ENCODE peak calls at places on chromosomes 3 and 15, in nine cellular contexts. N is IMR-90, Q is pancreas, L is brain microvascular endothelial cell, C is Panc1, I is GM23338, Z is heart left ventricle, X is uterus, F is A549. Y is an unnamed sample.

GRCh38 chr15:63288778-63289378 is 11.5 kb downstream of the APH1B start:
- DNase-seq in Z (no peak), N (peak), Q (no peak), I (peak), L (no peak), F (peak), C (no peak), X (no peak), Y (peak)

GRCh38 chr3:50167782-50168317 is 12.7 kb downstream of the SEMA3F start:
- DNase-seq in C (no peak), Q (no peak), F (no peak), I (no peak), N (no peak), X (no peak), L (no peak), Z (no peak), Y (no peak)

GRCh38 chr3:122322095-122323075 is 2.7 kb upstream of the CSTA start:
- DNase-seq in N (no peak), F (no peak), Q (no peak), X (no peak), Z (no peak), L (no peak), I (no peak), C (no peak), Y (no peak)

GRCh38 chr3:13496879-13497278 is 16.8 kb downstream of the HDAC11 start:
- DNase-seq in L (no peak), F (no peak), N (no peak), C (no peak), I (no peak), Q (no peak), Z (no peak), X (no peak), Y (no peak)

GRCh38 chr15:60003243-60004018 is 680 bp upstream of the FOXB1 start:
- DNase-seq in Z (no peak), C (no peak), I (no peak), L (no peak), N (no peak), X (no peak), Q (no peak), F (no peak), Y (no peak)

GRCh38 chr3:159929181-159929893 is 59.3 kb upstream of the IL12A start:
- DNase-seq in Q (no peak), L (peak), I (peak), F (peak), C (no peak), Z (peak), N (peak), X (no peak), Y (peak)

GRCh38 chr3:57062119-57062631 is 1.7 kb downstream of the SPATA12 start:
- DNase-seq in C (no peak), X (no peak), L (no peak), I (peak), Q (no peak), F (no peak), N (no peak), Z (no peak), Y (no peak)

GRCh38 chr3:152346058-152346457 is 77.3 kb downstream of the MBNL1 start:
- DNase-seq in F (no peak), C (no peak), I (no peak), Q (no peak), Z (no peak), N (no peak), L (no peak), X (no peak), Y (no peak)

GRCh38 chr3:31472479-31473390 is 60.0 kb upstream of the STT3B start:
- DNase-seq in F (no peak), Q (no peak), X (no peak), L (peak), N (peak), Z (no peak), C (no peak), I (no peak), Y (no peak)

GRCh38 chr15:90301901-90302300 is 36.4 kb downstream of the NGRN start:
- DNase-seq in Z (no peak), N (no peak), X (no peak), I (no peak), C (no peak), F (no peak), Q (no peak), L (no peak), Y (no peak)

GRCh38 chr3:111735271-111735758 is 123.8 kb upstream of the PHLDB2 start:
- DNase-seq in Z (no peak), X (no peak), C (no peak), I (no peak), N (peak), Q (no peak), L (peak), F (peak), Y (peak)

GRCh38 chr3:106208979-106209378 is 340.2 kb upstream of the CBLB start:
- DNase-seq in C (no peak), N (peak), Q (no peak), Z (no peak), X (no peak), F (peak), L (peak), I (no peak), Y (no peak)

GRCh38 chr3:13513051-13513912 is 33.2 kb downstream of the HDAC11 start:
- DNase-seq in Q (no peak), Z (no peak), X (peak), I (peak), L (no peak), C (no peak), F (no peak), N (peak), Y (no peak)

GRCh38 chr3:49998326-49998725 is 58.4 kb downstream of the RBM6 start:
- DNase-seq in I (no peak), C (no peak), X (no peak), F (peak), N (peak), Z (no peak), L (peak), Q (no peak), Y (peak)

GRCh38 chr15:66170042-66170441 is 83.5 kb downstream of the MEGF11 start:
- DNase-seq in N (no peak), L (no peak), Q (no peak), I (no peak), F (no peak), X (no peak), C (no peak), Z (no peak), Y (no peak)

GRCh38 chr3:182516597-182517336 is 276.5 kb upstream of the ATP11B start:
- DNase-seq in Q (no peak), N (no peak), X (no peak), F (no peak), I (no peak), Z (no peak), L (no peak), C (no peak), Y (no peak)

GRCh38 chr15:78727561-78727960 is 83.7 kb downstream of the ADAMTS7 start:
- DNase-seq in I (peak), N (no peak), Q (no peak), L (peak), F (peak), C (no peak), X (no peak), Z (no peak), Y (no peak)

GRCh38 chr3:185656321-185656840 is 70.3 kb downstream of the SENP2 start:
- DNase-seq in Q (no peak), L (peak), F (no peak), Z (peak), C (no peak), X (peak), N (peak), I (no peak), Y (peak)

GRCh38 chr3:64097920-64098319 is 74.6 kb upstream of the PSMD6 start:
- DNase-seq in C (no peak), Z (no peak), L (no peak), I (no peak), N (no peak), X (no peak), F (no peak), Q (no peak), Y (no peak)

GRCh38 chr3:49415931-49416601 is 3.8 kb downstream of the TCTA start:
- DNase-seq in L (no peak), F (no peak), C (no peak), X (no peak), N (no peak), Q (no peak), Z (no peak), I (no peak), Y (no peak)

GRCh38 chr3:185721970-185722369 is 102.9 kb downstream of the IGF2BP2 start:
- DNase-seq in Z (no peak), N (no peak), C (no peak), X (no peak), F (no peak), I (no peak), Q (no peak), L (no peak), Y (no peak)

GRCh38 chr3:50095352-50095998 is 6.8 kb downstream of the RBM5 start:
- DNase-seq in Z (no peak), F (no peak), I (no peak), Q (no peak), L (no peak), C (no peak), X (no peak), N (peak), Y (no peak)

GRCh38 chr3:5149306-5149880 is 27.3 kb downstream of the ARL8B start:
- DNase-seq in C (no peak), Z (no peak), I (no peak), L (no peak), Q (no peak), X (no peak), N (no peak), F (no peak), Y (no peak)

GRCh38 chr3:117873236-117873635 is 1161.4 kb downstream of the IGSF11 start:
- DNase-seq in Q (peak), L (no peak), F (no peak), I (no peak), X (peak), C (no peak), Z (no peak), N (peak), Y (no peak)

GRCh38 chr3:187798531-187799520 is 53.6 kb upstream of the BCL6 start:
- DNase-seq in F (no peak), Q (no peak), I (no peak), X (no peak), Z (no peak), N (no peak), L (no peak), C (no peak), Y (no peak)

GRCh38 chr3:172317984-172318383 is 130.3 kb downstream of the GHSR start:
- DNase-seq in F (peak), Q (no peak), Z (peak), C (peak), N (peak), L (peak), I (no peak), X (peak), Y (peak)

GRCh38 chr15:45106002-45106790 is 7.8 kb downstream of the DUOX2 start:
- DNase-seq in X (no peak), Q (no peak), F (no peak), L (no peak), Z (no peak), C (no peak), N (no peak), I (no peak), Y (no peak)

GRCh38 chr3:126531051-126531330 is 7.0 kb downstream of the CHST13 start:
- DNase-seq in N (no peak), L (no peak), Q (no peak), C (no peak), I (no peak), X (no peak), Z (no peak), F (no peak), Y (no peak)

GRCh38 chr3:138009476-138010272 is at the start of gene CLDN18:
- DNase-seq in X (no peak), L (no peak), N (no peak), Q (no peak), Z (no peak), I (peak), C (no peak), F (no peak), Y (no peak)

GRCh38 chr3:3015472-3016089 is 94.6 kb downstream of the IL5RA start:
- DNase-seq in C (peak), N (peak), F (peak), Z (no peak), X (no peak), Q (no peak), I (peak), L (no peak), Y (no peak)

GRCh38 chr15:39312984-39313383 is 267.9 kb upstream of the THBS1 start:
- DNase-seq in F (peak), Z (peak), L (no peak), X (no peak), Q (no peak), C (no peak), N (no peak), I (peak), Y (no peak)

GRCh38 chr3:127096256-127097008 is 96.5 kb upstream of the PRR23E start:
- DNase-seq in Q (no peak), L (no peak), F (no peak), X (no peak), I (no peak), N (no peak), Z (no peak), C (no peak), Y (no peak)

GRCh38 chr3:46865546-46865945 is 2.3 kb upstream of the MYL3 start:
- DNase-seq in I (no peak), X (no peak), F (no peak), L (no peak), Q (peak), Z (peak), C (no peak), N (no peak), Y (no peak)

GRCh38 chr3:46866032-46866595 is 2.9 kb upstream of the MYL3 start:
- DNase-seq in Z (peak), N (no peak), C (no peak), L (no peak), F (no peak), Q (peak), I (no peak), X (no peak), Y (no peak)

GRCh38 chr3:46863261-46863782 is at the start of gene MYL3:
- DNase-seq in I (no peak), C (no peak), X (peak), F (no peak), L (no peak), Q (no peak), N (no peak), Z (peak), Y (no peak)

GRCh38 chr3:46864051-46864881 is 1.0 kb upstream of the MYL3 start:
- DNase-seq in Q (peak), I (no peak), L (no peak), N (no peak), Z (peak), X (no peak), F (no peak), C (no peak), Y (no peak)

GRCh38 chr3:46865034-46865507 is 1.8 kb upstream of the MYL3 start:
- DNase-seq in Z (peak), F (no peak), I (no peak), X (no peak), Q (peak), N (no peak), C (no peak), L (no peak), Y (no peak)
- H3K27ac ChIP-seq in Z (peak), F (no peak), I (no peak), X (no peak), Q (no peak), N (no peak), C (no peak), L (no peak), Y (peak)

GRCh38 chr3:16906679-16907078 is 21.9 kb downstream of the PLCL2 start:
- DNase-seq in X (no peak), N (peak), L (no peak), F (peak), Q (no peak), Z (no peak), C (no peak), I (no peak), Y (no peak)
- TF ChIP-seq CTCF in X (no peak), N (no peak), L (no peak), F (no peak), Q (no peak), Z (no peak), C (no peak), I (no peak), Y (no peak)

GRCh38 chr3:98906230-98906629 is 4.7 kb upstream of the DCBLD2 start:
- DNase-seq in C (no peak), L (peak), F (no peak), X (no peak), Q (no peak), N (peak), Z (no peak), I (no peak), Y (peak)
- H3K27ac ChIP-seq in C (no peak), L (peak), F (peak), X (peak), Q (no peak), N (peak), Z (no peak), I (no peak), Y (peak)

DNA sequence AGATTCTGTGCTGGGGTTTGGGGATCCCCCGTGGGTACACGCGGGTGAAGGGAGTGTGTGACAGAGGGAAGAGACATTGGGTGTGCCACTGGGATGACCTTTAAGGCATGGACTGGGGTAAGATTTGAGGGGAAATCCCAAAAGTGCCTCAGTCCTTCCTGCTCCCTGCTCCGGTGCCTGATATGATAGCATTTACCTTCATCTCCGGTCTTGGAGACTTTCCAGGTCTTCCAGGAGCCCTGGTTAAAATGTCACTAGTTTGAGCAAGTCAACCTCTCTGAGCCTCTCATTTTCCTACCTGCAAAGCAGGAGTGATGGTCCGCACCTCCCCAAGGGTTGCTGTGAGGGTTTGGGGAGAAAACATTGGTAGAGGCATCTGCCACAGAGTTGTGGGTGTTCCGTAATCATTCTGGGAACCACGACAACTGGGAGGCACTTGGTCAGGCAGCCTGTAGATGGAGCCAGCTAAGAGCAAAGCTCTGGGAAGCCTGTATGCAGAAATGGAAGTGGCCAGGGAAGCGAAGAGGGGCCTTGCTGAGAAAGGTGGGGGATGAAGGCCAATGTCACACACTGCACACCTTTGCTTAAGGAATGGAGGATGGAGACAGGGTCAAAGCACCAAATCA is 33.9 kb upstream of the KIF23 start:
- DNase-seq in Q (no peak), I (peak), L (peak), Z (no peak), N (peak), C (no peak), F (peak), X (no peak), Y (no peak)
- TF ChIP-seq CTCF in Q (no peak), I (peak), L (peak), Z (no peak), N (peak), C (no peak), F (peak), X (no peak), Y (no peak)

DNA sequence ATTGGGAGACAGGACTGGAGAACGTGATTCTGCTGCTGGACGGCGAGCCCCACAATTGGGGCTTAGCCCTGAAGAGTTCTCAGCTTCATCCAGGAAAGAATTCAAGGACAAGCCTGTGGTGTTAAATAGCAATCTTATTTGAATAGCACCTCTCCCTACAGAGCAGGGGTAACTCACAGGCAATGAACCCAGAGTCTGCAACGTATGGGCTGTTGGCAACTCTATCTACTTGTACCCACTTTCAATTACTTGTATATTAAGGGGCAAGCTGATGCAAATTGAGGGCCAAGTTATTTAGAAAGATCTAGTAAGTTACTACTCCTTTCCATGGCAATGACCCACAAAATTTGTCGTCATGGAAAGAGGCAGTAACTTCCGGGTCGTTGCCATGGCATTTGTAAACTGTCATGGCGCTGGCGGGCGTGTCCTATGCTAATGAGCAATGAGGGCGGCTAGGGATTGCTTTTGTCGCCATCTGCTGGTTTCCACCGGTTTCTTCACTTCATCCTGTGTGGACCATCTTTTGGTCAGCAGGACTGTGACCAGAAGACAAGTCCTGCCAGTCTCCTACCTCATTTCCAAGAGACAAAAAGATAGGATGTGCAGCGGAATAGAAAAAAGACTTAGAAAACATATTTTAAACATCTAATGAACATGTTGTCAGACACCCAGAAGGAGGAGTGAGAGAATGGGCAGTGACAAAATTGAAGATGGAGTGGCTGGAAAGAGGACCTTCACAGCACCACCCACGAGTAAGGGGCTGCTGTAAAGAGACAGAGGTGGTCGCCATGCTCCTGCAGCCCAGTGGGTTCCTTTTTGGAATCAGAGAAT is 45.8 kb upstream of the SH3BP5 start:
- DNase-seq in I (peak), X (peak), L (peak), C (peak), N (peak), F (peak), Z (peak), Q (peak), Y (peak)
- H3K27ac ChIP-seq in I (no peak), X (peak), L (peak), C (peak), N (no peak), F (peak), Z (peak), Q (no peak), Y (no peak)

DNA sequence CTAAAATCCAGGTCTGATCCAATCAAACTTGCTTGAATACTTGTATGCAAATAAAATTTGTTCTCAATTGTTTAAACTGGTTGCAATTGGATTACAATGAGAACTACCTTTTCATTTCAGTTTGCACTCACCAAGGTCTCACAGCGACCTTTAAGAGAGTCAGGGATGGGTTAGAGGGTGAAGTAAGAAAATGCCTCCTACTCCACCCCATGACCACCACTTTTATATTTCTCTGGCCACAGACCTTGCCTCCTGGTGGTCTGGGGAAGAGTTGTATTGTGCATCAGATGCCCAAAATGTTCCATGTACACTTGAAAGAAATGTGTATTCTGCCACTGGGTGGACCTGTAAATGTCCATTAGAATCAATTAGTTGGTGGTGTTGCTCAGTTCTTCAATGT is 16.4 kb upstream of the THSD4 start:
- DNase-seq in I (no peak), L (no peak), N (no peak), X (no peak), C (no peak), F (no peak), Z (no peak), Q (no peak), Y (no peak)
- TF ChIP-seq CTCF in I (no peak), L (peak), N (no peak), X (no peak), C (peak), F (no peak), Z (no peak), Q (no peak), Y (no peak)

GRCh38 chr3:39185326-39185958 is 7.0 kb downstream of the XIRP1 start:
- DNase-seq in N (no peak), Q (no peak), I (no peak), F (no peak), L (no peak), Z (no peak), X (no peak), C (no peak), Y (no peak)
- H3K27ac ChIP-seq in N (no peak), Q (no peak), I (no peak), F (no peak), L (no peak), Z (no peak), X (no peak), C (no peak), Y (no peak)